ENCODE peak calls at places on chromosomes 1 and 21, in five cellular contexts. C is HCT116; I is heart left ventricle; K is CD8-positive, alpha-beta memory T cell; V is aorta. D is an unnamed sample.

GRCh38 chr21:26532208-26532607 is 40.9 kb downstream of the CYYR1 start:
- DNase-seq in C (no peak), I (no peak), K (no peak), V (no peak), D (no peak)

GRCh38 chr1:187306671-187307415 is 478.1 kb downstream of the PLA2G4A start:
- DNase-seq in C (no peak), I (no peak), K (no peak), V (no peak), D (no peak)

GRCh38 chr1:156578006-156578405 is 1.5 kb upstream of the TTC24 start:
- DNase-seq in C (no peak), I (no peak), K (no peak), V (no peak), D (no peak)

GRCh38 chr1:206419783-206420182 is 50.5 kb upstream of the IKBKE start:
- DNase-seq in C (no peak), I (no peak), K (no peak), V (no peak), D (no peak)

GRCh38 chr1:153790282-153790995 is 15.2 kb downstream of the SLC27A3 start:
- DNase-seq in C (no peak), I (peak; percentile 91), K (no peak), V (peak; percentile 91), D (peak; percentile 77)

GRCh38 chr1:24284156-24284471 is 35.0 kb upstream of the GRHL3 start:
- DNase-seq in C (peak; percentile 67), I (no peak), K (no peak), V (no peak), D (no peak)

GRCh38 chr1:245111073-245111472 is 43.7 kb upstream of the KIF26B start:
- DNase-seq in C (no peak), I (no peak), K (no peak), V (no peak), D (no peak)

GRCh38 chr1:64122588-64122987 is 80.8 kb upstream of the UBE2U start:
- DNase-seq in C (no peak), I (no peak), K (no peak), V (no peak), D (no peak)

GRCh38 chr1:23423415-23424170 is 955 bp downstream of the TCEA3 start:
- DNase-seq in C (no peak), I (peak; percentile 50), K (no peak), V (peak; percentile 62), D (peak; percentile 45)

GRCh38 chr1:244199883-244200282 is 148.8 kb downstream of the ZBTB18 start:
- DNase-seq in C (no peak), I (no peak), K (no peak), V (no peak), D (no peak)

GRCh38 chr21:44370027-44370735 is 16.8 kb downstream of the TRPM2 start:
- DNase-seq in C (no peak), I (no peak), K (no peak), V (peak; percentile 55), D (no peak)

GRCh38 chr1:75712306-75712705 is 12.2 kb upstream of the ACADM start:
- DNase-seq in C (no peak), I (no peak), K (no peak), V (no peak), D (no peak)

GRCh38 chr1:116951175-116951935 is 41.6 kb downstream of the PTGFRN start:
- DNase-seq in C (no peak), I (peak; percentile 69), K (no peak), V (peak; percentile 85), D (peak; percentile 28)

GRCh38 chr1:210072129-210072528 is 134.1 kb downstream of the SYT14 start:
- DNase-seq in C (no peak), I (no peak), K (no peak), V (no peak), D (no peak)

GRCh38 chr1:19185976-19186375 is 24.1 kb downstream of the UBR4 start:
- DNase-seq in C (no peak), I (no peak), K (no peak), V (no peak), D (no peak)

GRCh38 chr1:43850599-43851233 is 82.9 kb upstream of the ARTN start:
- DNase-seq in C (no peak), I (no peak), K (no peak), V (no peak), D (no peak)

GRCh38 chr1:204885790-204886189 is 15.1 kb downstream of the NFASC start:
- DNase-seq in C (no peak), I (no peak), K (no peak), V (no peak), D (no peak)

GRCh38 chr1:85991261-85991660 is 165.3 kb downstream of the COL24A1 start:
- DNase-seq in C (no peak), I (no peak), K (no peak), V (no peak), D (no peak)

GRCh38 chr1:60984066-60984799 is 98.1 kb upstream of the NFIA start:
- DNase-seq in C (no peak), I (peak; percentile 80), K (no peak), V (peak; percentile 72), D (peak; percentile 37)

GRCh38 chr1:10672376-10673050 is 123.9 kb downstream of the CASZ1 start:
- DNase-seq in C (no peak), I (no peak), K (no peak), V (no peak), D (no peak)

GRCh38 chr1:19121192-19121591 is 88.9 kb downstream of the UBR4 start:
- DNase-seq in C (no peak), I (no peak), K (no peak), V (no peak), D (no peak)

DNA sequence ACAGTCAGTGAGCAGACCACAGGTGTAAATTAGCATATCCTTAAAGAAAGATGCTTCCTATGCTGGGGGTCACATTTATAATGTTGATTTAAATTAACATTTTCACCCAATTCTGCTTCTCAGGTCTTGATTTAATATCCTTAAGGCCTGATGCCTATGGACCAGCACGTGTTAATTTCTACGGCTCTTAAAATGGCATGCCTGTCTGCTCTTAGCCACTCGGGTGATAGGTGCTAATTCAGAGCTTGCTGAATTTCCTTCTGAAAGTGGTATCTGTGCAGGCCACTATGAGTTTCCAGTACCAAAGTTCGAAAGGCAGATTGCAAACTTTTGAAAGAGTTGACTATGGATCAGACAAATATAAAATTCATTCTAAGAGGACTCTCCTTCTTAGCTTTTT is 487.4 kb upstream of the ADGRL2 start:
- DNase-seq in C (no peak), I (no peak), K (no peak), V (no peak), D (no peak)
- H3K4me3 ChIP-seq in C (no peak overlapping the region), I (no peak overlapping the region), K (no peak overlapping the region), V (no peak overlapping the region), D (no peak overlapping the region)

GRCh38 chr1:25902462-25902861 is 3.8 kb downstream of the STMN1 start:
- DNase-seq in C (no peak), I (no peak), K (no peak), V (no peak), D (no peak)

GRCh38 chr1:25897754-25898153 is 8.5 kb downstream of the STMN1 start:
- DNase-seq in C (no peak), I (no peak), K (no peak), V (no peak), D (no peak)

GRCh38 chr1:25899792-25900191 is 6.4 kb downstream of the STMN1 start:
- DNase-seq in C (no peak), I (no peak), K (no peak), V (no peak), D (no peak)

GRCh38 chr1:25898223-25899015 is 7.8 kb downstream of the STMN1 start:
- DNase-seq in C (no peak), I (no peak), K (no peak), V (no peak), D (no peak)

GRCh38 chr1:25900209-25900608 is 6.0 kb downstream of the STMN1 start:
- DNase-seq in C (no peak), I (no peak), K (no peak), V (no peak), D (no peak)
- H3K4me1 ChIP-seq in C (peaks cover 29% of the 10 kb centered on the region), I (peaks cover 14% of the 10 kb centered on the region), K (peaks cover 18% of the 10 kb centered on the region), V (no peaks in the 10 kb centered on the region), D (peaks cover 29% of the 10 kb centered on the region)

DNA sequence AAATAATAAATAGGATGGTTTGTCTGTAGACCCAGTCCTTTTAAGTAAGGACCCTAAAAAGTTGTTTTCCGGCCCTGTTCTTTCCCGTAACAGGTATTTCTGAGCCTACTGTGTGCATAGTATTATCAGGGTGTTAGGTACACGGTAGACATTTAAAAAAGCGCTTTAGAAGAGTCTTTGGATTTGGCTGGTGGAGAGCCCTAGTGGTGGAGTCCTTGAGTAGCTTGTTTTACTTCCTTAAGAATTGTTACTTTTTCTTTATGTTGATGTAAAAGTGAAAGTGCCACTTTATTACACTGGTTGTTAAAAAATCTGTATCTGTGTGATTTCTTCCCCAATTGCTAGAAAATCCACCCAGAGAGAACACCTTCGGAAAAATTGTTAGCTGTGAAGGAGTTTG is 36.8 kb downstream of the SMYD2 start:
- DNase-seq in C (no peak), I (no peak), K (no peak), V (no peak), D (no peak)
- H3K27ac ChIP-seq in C (no peak overlapping the region), I (peak overlapping the region; percentile 88), K (no peak overlapping the region), V (no peak overlapping the region), D (peak overlapping the region; percentile 86)

GRCh38 chr1:212514782-212515181 is 82.1 kb downstream of the NENF start:
- DNase-seq in C (no peak), I (no peak), K (no peak), V (peak; percentile 57), D (peak; percentile 15)
- H3K4me3 ChIP-seq in C (no peak overlapping the region), I (no peak overlapping the region), K (no peak overlapping the region), V (no peak overlapping the region), D (no peak overlapping the region)

DNA sequence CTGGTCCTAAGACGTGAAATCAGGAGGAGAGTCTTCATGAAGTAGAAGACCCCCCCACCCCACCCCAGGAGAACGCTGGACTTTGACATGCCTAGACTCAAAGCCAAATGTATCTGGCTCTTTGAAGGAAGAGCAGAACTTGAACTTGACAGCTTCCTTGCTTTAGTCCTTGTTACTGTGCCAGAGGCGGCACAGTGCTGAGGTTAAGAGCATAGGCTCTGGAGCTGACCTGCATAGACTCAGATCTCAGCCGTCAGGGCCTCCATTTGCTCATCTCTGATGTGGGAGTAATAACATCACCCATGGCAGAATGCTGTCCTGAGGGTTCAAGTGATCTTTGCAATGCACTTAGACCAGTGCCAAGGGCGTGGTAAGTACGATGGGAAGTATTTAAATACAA is 39.0 kb downstream of the COL6A1 start:
- DNase-seq in C (no peak), I (no peak), K (no peak), V (no peak), D (no peak)
- H3K4me1 ChIP-seq in C (no peaks in the 10 kb centered on the region), I (no peaks in the 10 kb centered on the region), K (no peaks in the 10 kb centered on the region), V (no peaks in the 10 kb centered on the region), D (no peaks in the 10 kb centered on the region)